ENCODE peak calls at places on chromosome 4, in six cellular contexts. Y, N, D, R, I and H are unnamed samples.

GRCh38 chr4:177681902-177682301 is 239.7 kb upstream of the AGA start:
- DNase-seq in N (no peak), D (no peak), I (no peak), Y (no peak), R (no peak), H (no peak)

GRCh38 chr4:8035371-8035780 is 95.7 kb upstream of the AFAP1 start:
- DNase-seq in I (no peak), D (no peak), R (no peak), N (no peak), Y (no peak), H (no peak)

GRCh38 chr4:165077034-165077578 is 23.4 kb downstream of the TRIM75 start:
- DNase-seq in R (no peak), Y (no peak), D (no peak), N (peak; percentile 41), I (no peak), H (no peak)

GRCh38 chr4:10457255-10457801 is at the start of gene ZNF518B:
- DNase-seq in Y (peak; percentile 78), D (peak; percentile 72), R (peak; percentile 90), N (peak; percentile 84), I (peak; percentile 79), H (peak; percentile 57)

GRCh38 chr4:158710814-158711213 is 12.4 kb downstream of the PPID start:
- DNase-seq in Y (no peak), D (no peak), R (no peak), I (no peak), N (no peak), H (no peak)

GRCh38 chr4:156294577-156294976 is 340.9 kb upstream of the CTSO start:
- DNase-seq in R (peak; percentile 65), D (no peak), I (no peak), Y (no peak), N (no peak), H (no peak)

GRCh38 chr4:168647976-168648375 is 151.1 kb downstream of the PALLD start:
- DNase-seq in R (no peak), Y (no peak), I (no peak), D (no peak), N (no peak), H (no peak)

GRCh38 chr4:145041378-145041777 is 56.6 kb downstream of the ANAPC10 start:
- DNase-seq in D (no peak), R (no peak), I (no peak), Y (peak; percentile 66), N (no peak), H (no peak)

GRCh38 chr4:8285976-8286718 is 16.6 kb downstream of the HTRA3 start:
- DNase-seq in Y (no peak), D (peak; percentile 67), N (peak; percentile 4), I (no peak), R (no peak), H (no peak)

GRCh38 chr4:172142331-172142738 is 329.1 kb downstream of the GALNTL6 start:
- DNase-seq in Y (no peak), D (no peak), N (no peak), I (no peak), R (no peak), H (no peak)

GRCh38 chr4:145557720-145558119 is 61.5 kb upstream of the MMAA start:
- DNase-seq in D (peak; percentile 50), R (peak; percentile 78), I (peak; percentile 63), N (peak; percentile 64), Y (peak; percentile 79), H (peak; percentile 45)

GRCh38 chr4:142124874-142125273 is 488.5 kb downstream of the IL15 start:
- DNase-seq in R (no peak), Y (no peak), N (no peak), D (no peak), I (no peak), H (no peak)

GRCh38 chr4:142128529-142128928 is 492.1 kb downstream of the IL15 start:
- DNase-seq in N (no peak), D (peak; percentile 29), Y (no peak), R (peak; percentile 35), I (no peak), H (no peak)

GRCh38 chr4:142129931-142130330 is 493.5 kb downstream of the IL15 start:
- DNase-seq in D (no peak), N (no peak), I (no peak), Y (no peak), R (no peak), H (no peak)

GRCh38 chr4:142129473-142129872 is 493.1 kb downstream of the IL15 start:
- DNase-seq in I (no peak), R (no peak), D (no peak), N (no peak), Y (no peak), H (no peak)

GRCh38 chr4:142126890-142127497 is 490.6 kb downstream of the IL15 start:
- DNase-seq in N (no peak), D (peak; percentile 57), I (peak; percentile 74), Y (peak; percentile 54), R (peak; percentile 75), H (peak; percentile 67)
- TF ChIP-seq CTCF in N (peak; percentile 60), D (peak; percentile 93), I (peak; percentile 51), Y (peak; percentile 93), R (peak; percentile 86), H (peak; percentile 94)

DNA sequence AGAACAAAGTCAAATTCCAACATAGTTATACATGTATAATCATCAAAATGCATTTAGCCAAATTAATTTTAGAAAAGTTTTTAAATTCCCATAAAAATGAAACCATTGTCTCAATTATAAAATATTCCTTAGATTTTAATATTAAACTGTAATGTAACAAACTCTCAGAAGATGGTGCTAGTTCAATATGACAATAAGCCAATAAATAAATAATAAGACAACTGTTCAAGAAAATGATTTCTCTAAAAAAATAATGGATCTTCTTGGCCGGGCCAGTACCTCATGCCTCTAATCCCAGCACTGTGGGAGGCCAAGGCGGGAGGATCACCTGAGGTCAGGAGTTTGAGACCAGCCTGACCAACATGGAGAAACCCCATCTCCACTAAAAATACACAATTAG is 80.3 kb downstream of the RAB28 start:
- DNase-seq in D (no peak), Y (no peak), R (no peak), I (no peak), N (no peak), H (no peak)
- TF ChIP-seq CTCF in D (no peak), Y (no peak), R (no peak), I (no peak), N (no peak), H (no peak)

DNA sequence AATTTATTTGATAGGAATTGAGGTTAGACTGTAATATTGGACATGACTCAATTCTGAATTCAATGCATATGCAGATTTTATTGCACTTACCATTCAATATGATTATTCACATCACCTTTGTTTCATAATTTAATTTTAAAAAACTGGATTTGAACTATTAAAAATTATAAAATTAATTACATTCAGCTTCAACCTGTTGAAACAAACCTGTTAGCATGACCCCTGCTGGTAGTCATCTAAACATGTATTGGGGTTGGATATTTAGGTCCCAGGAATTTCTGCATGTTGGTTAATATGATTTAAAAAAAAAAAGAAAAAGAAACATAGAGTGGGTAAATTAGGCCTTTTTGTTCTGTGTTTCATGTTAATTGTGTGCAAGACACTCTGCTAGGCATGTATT is 85.9 kb downstream of the ARSJ start:
- DNase-seq in R (no peak), N (no peak), Y (peak; percentile 12), D (no peak), I (no peak), H (no peak)
- TF ChIP-seq CTCF in R (peak; percentile 34), N (no peak), Y (peak; percentile 75), D (peak; percentile 15), I (no peak), H (peak; percentile 51)

GRCh38 chr4:54433686-54434085 is 204.6 kb downstream of the PDGFRA start:
- DNase-seq in R (peak; percentile 13), D (no peak), Y (no peak), N (no peak), I (no peak), H (peak; percentile 3)
- TF ChIP-seq CTCF in R (peak; percentile 36), D (peak; percentile 39), Y (peak; percentile 66), N (no peak), I (no peak), H (peak; percentile 59)

DNA sequence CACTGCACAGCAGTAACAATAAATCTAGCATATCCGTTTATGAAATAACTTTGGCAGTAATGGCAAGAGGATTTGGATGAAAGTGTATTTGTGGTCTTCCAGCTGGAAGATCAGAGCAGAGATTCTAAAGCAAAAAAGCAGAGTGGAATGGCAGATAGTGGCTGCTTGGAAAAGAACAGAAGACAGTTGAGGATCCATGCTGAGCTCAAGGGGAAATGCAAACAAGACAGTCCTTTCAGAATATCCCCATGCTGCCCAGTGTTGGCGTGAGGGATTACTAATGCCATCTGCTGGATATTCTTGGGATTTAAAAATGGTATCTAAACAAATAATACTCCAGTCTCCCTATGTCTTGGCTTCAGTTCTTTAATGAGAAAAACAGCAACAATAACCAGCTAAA is 629.1 kb upstream of the ATOH1 start:
- DNase-seq in Y (peak; percentile 4), N (no peak), I (no peak), R (peak; percentile 59), D (no peak), H (peak; percentile 4)
- TF ChIP-seq CTCF in Y (peak; percentile 70), N (no peak), I (no peak), R (peak; percentile 58), D (no peak), H (peak; percentile 67)

DNA sequence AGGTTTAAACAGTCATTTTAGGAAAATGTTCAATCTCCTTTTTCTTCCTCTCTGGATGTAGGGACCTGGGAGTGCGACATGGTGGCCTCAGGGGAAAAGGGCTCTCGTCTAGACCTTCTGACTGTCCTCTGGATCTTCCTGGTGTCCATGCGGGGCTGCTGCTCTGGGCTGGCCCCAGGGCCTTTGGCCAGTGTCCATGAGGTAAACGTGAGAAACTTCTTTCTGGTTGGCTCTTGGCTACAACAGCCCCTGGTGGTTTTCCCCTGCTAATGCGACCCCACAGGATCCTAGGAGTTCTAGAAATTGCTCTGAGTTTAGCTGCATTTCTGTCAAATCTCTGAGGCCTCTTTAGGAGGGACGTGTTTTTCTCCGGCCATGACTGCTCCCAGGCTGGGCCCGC is 85.7 kb downstream of the MFAP3L start:
- DNase-seq in Y (no peak), R (no peak), D (no peak), N (no peak), I (no peak), H (no peak)
- TF ChIP-seq CTCF in Y (no peak), R (no peak), D (no peak), N (no peak), I (no peak), H (no peak)

GRCh38 chr4:189500970-189501369 is 439.7 kb upstream of the FRG1 start:
- DNase-seq in R (no peak), Y (no peak), N (no peak), I (no peak), D (no peak), H (no peak)

GRCh38 chr4:189505380-189505779 is 435.3 kb upstream of the FRG1 start:
- DNase-seq in I (no peak), N (no peak), Y (no peak), D (no peak), R (no peak), H (no peak)

GRCh38 chr4:189507060-189507459 is 433.6 kb upstream of the FRG1 start:
- DNase-seq in N (no peak), I (no peak), Y (no peak), D (no peak), R (no peak), H (no peak)

GRCh38 chr4:189506080-189506479 is 434.6 kb upstream of the FRG1 start:
- DNase-seq in I (no peak), R (no peak), D (no peak), Y (no peak), N (no peak), H (no peak)

DNA sequence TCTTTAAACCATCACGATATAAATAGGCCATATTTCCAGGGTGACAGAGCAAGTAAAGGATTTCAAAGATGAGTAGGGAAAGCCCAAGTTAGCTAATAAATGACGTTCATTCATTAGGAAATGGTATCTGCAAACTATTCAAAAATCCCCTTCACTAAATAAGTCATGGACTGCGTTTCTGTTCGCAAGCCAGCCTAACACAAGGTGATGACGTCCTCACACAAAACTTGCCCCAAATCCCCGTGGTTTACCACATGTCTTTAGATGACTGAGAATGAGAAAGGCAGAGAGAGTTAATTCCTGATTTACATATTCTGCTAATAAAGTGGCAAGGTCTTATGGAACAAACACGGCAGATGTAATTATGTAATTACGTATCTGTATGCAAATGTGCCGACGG is 437.8 kb upstream of the FRG1 start:
- DNase-seq in N (no peak), Y (no peak), I (no peak), R (no peak), D (no peak), H (no peak)
- TF ChIP-seq CTCF in N (no peak), Y (no peak), I (no peak), R (no peak), D (no peak), H (no peak)